ENCODE peak calls at places on chromosomes 13 and 19, in five cellular contexts. P, B, A, W and U are unnamed samples.

GRCh38 chr13:72931311-72931710 is 127.5 kb upstream of the KLF5 start:
- DNase-seq in A (no peak), B (no peak), P (no peak), W (no peak), U (no peak)

GRCh38 chr19:50791594-50792245 is 1.5 kb downstream of the ACP4 start:
- DNase-seq in B (no peak), P (peak), A (no peak), W (no peak), U (no peak)

GRCh38 chr19:33186431-33186830 is 7.7 kb upstream of the LRP3 start:
- DNase-seq in A (no peak), B (no peak), W (no peak), P (no peak), U (no peak)

GRCh38 chr13:19618925-19619324 is 14.5 kb upstream of the MPHOSPH8 start:
- DNase-seq in P (peak), A (no peak), W (no peak), B (peak), U (peak)

GRCh38 chr19:15222738-15223648 is 9.3 kb downstream of the EPHX3 start:
- DNase-seq in A (peak), B (peak), P (peak), W (peak), U (peak)

GRCh38 chr19:50331187-50332013 is 2.2 kb upstream of the KCNC3 start:
- DNase-seq in A (no peak), P (no peak), W (no peak), B (no peak), U (no peak)

GRCh38 chr13:113742445-113743120 is 16.4 kb upstream of the TMEM255B start:
- DNase-seq in B (no peak), P (no peak), A (no peak), W (no peak), U (no peak)

GRCh38 chr19:47716270-47716937 is 3.2 kb downstream of the EHD2 start:
- DNase-seq in W (no peak), P (no peak), B (no peak), A (no peak), U (no peak)

GRCh38 chr19:52670046-52670445 is 31.9 kb upstream of the ZNF83 start:
- DNase-seq in W (no peak), P (no peak), B (peak), A (no peak), U (no peak)

GRCh38 chr13:96542986-96543385 is 451.3 kb downstream of the OXGR1 start:
- DNase-seq in W (no peak), B (no peak), P (no peak), A (no peak), U (no peak)

GRCh38 chr19:33291623-33292534 is 10.5 kb downstream of the CEBPA start:
- DNase-seq in A (no peak), P (no peak), B (no peak), W (no peak), U (no peak)

GRCh38 chr13:40582531-40582930 is 83.9 kb downstream of the FOXO1 start:
- DNase-seq in P (no peak), B (no peak), A (no peak), W (no peak), U (no peak)

GRCh38 chr13:28467886-28468519 is 26.9 kb downstream of the FLT1 start:
- DNase-seq in A (no peak), B (no peak), W (no peak), P (no peak), U (no peak)

GRCh38 chr19:40190891-40191835 is at the start of gene MAP3K10:
- DNase-seq in W (peak), B (peak), A (peak), P (peak), U (peak)

GRCh38 chr13:69585656-69586055 is 522.0 kb upstream of the ATXN8OS start:
- DNase-seq in B (no peak), A (no peak), P (no peak), W (no peak), U (no peak)

GRCh38 chr19:35545855-35546381 is 492 bp downstream of the TMEM147 start:
- DNase-seq in B (peak), P (no peak), W (no peak), A (no peak), U (peak)

GRCh38 chr19:55086730-55087541 is 11.3 kb downstream of the EPS8L1 start:
- DNase-seq in A (peak), W (peak), P (peak), B (no peak), U (peak)

GRCh38 chr19:1373534-1374249 is 10.0 kb upstream of the NDUFS7 start:
- DNase-seq in A (no peak), W (no peak), P (no peak), B (no peak), U (no peak)

GRCh38 chr19:51882518-51882917 is 5.2 kb downstream of the ZNF577 start:
- DNase-seq in B (no peak), W (no peak), A (no peak), P (no peak), U (no peak)

GRCh38 chr19:40907968-40908735 is 26.1 kb upstream of the CYP2A7 start:
- DNase-seq in A (no peak), B (no peak), W (no peak), P (no peak), U (no peak)

GRCh38 chr19:31352782-31353651 is 3.8 kb upstream of the TSHZ3 start:
- DNase-seq in B (no peak), P (no peak), A (no peak), W (no peak), U (peak)

GRCh38 chr19:934865-935422 is 9.1 kb downstream of the ARID3A start:
- DNase-seq in A (peak), B (no peak), P (no peak), W (peak), U (peak)

GRCh38 chr13:52713894-52714293 is 25.7 kb downstream of the CNMD start:
- DNase-seq in P (no peak), A (peak), W (peak), B (peak), U (no peak)

GRCh38 chr19:4130635-4131438 is 6.9 kb upstream of the MAP2K2 start:
- DNase-seq in B (peak), A (no peak), P (no peak), W (no peak), U (peak)

GRCh38 chr13:41061914-41062837 is 867 bp downstream of the WBP4 start:
- DNase-seq in W (no peak), B (peak), A (no peak), P (no peak), U (peak)